ENCODE peak calls at places on chromosomes 7 and 10, in four cellular contexts. U is thyroid gland; V is Calu3; Q is CD8-positive, alpha-beta memory T cell. C is an unnamed sample.

GRCh38 chr7:106344861-106345260 is 60.1 kb upstream of the NAMPT start:
- DNase-seq in U (no peak), V (no peak), Q (no peak), C (no peak)

GRCh38 chr10:86259901-86260562 is 106.6 kb downstream of the GRID1 start:
- DNase-seq in U (peak), V (no peak), Q (no peak), C (no peak)

GRCh38 chr7:23357190-23358093 is 58.3 kb downstream of the MALSU1 start:
- DNase-seq in U (no peak), V (no peak), Q (no peak), C (no peak)

GRCh38 chr10:59283456-59284082 is 78.8 kb downstream of the FAM13C start:
- DNase-seq in U (no peak), V (no peak), Q (no peak), C (no peak)

GRCh38 chr10:96511044-96511945 is 2.4 kb downstream of the TLL2 start:
- DNase-seq in U (peak), V (peak), Q (no peak), C (no peak)

GRCh38 chr7:158536871-158537865 is 50.5 kb downstream of the PTPRN2 start:
- DNase-seq in U (no peak), V (no peak), Q (no peak), C (no peak)

GRCh38 chr7:10973942-10974716 is 457 bp downstream of the PHF14 start:
- DNase-seq in U (peak), V (peak), Q (no peak), C (no peak)

GRCh38 chr10:133278577-133279265 is 2.1 kb upstream of the ADAM8 start:
- DNase-seq in U (peak), V (peak), Q (peak), C (no peak)

GRCh38 chr7:28815928-28816373 is 142.2 kb downstream of the TRIL start:
- DNase-seq in U (no peak), V (no peak), Q (no peak), C (no peak)

GRCh38 chr10:112990271-112990670 is 40.2 kb downstream of the TCF7L2 start:
- DNase-seq in U (no peak), V (no peak), Q (no peak), C (no peak)

GRCh38 chr7:52431082-52431815 is 604.2 kb upstream of the POM121L12 start:
- DNase-seq in U (no peak), V (no peak), Q (no peak), C (no peak)

C was measured in ascending aorta.